ENCODE peak calls at places on chromosomes 3 and 15, in four cellular contexts. One of them, this sample, is unnamed.
A peak's percentile ranks its signal among the peaks of the same experiment; 100 is the strongest.

GRCh38 chr3:162719684-162720341 is 1223.2 kb downstream of the OTOL1 start:
- DNase-seq in aorta: no peak
- DNase-seq in RPMI8226: no peak
- DNase-seq in mesenchymal stem cell: peak; percentile 84
- DNase-seq in this sample: no peak

GRCh38 chr15:55587321-55588069 is 650 bp downstream of the PYGO1 start:
- DNase-seq in mesenchymal stem cell: peak; percentile 72
- DNase-seq in aorta: peak; percentile 74
- DNase-seq in RPMI8226: no peak
- DNase-seq in this sample: no peak

GRCh38 chr3:113136071-113136470 is 75.3 kb upstream of the BOC start:
- DNase-seq in RPMI8226: peak; percentile 22
- DNase-seq in mesenchymal stem cell: peak; percentile 40
- DNase-seq in aorta: no peak
- DNase-seq in this sample: no peak

GRCh38 chr3:192042116-192042515 is 581.2 kb downstream of the PYDC2 start:
- DNase-seq in RPMI8226: peak; percentile 83
- DNase-seq in mesenchymal stem cell: no peak
- DNase-seq in aorta: no peak
- DNase-seq in this sample: no peak

GRCh38 chr3:159346504-159346903 is 544.6 kb downstream of the MFSD1 start:
- DNase-seq in aorta: no peak
- DNase-seq in RPMI8226: no peak
- DNase-seq in mesenchymal stem cell: no peak
- DNase-seq in this sample: no peak

GRCh38 chr3:52742418-52743041 is 28.2 kb downstream of the NEK4 start:
- DNase-seq in mesenchymal stem cell: peak; percentile 49
- DNase-seq in aorta: no peak
- DNase-seq in RPMI8226: peak; percentile 16
- DNase-seq in this sample: no peak

GRCh38 chr15:95132774-95133173 is 901.4 kb downstream of the MCTP2 start:
- DNase-seq in mesenchymal stem cell: peak; percentile 62
- DNase-seq in RPMI8226: no peak
- DNase-seq in aorta: no peak
- DNase-seq in this sample: no peak

GRCh38 chr3:195546130-195546560 is 3.0 kb upstream of the PPP1R2 start:
- DNase-seq in RPMI8226: peak; percentile 50
- DNase-seq in mesenchymal stem cell: peak; percentile 37
- DNase-seq in aorta: peak; percentile 88
- DNase-seq in this sample: no peak

GRCh38 chr3:53715815-53716483 is 130.3 kb downstream of the CHDH start:
- DNase-seq in RPMI8226: no peak
- DNase-seq in aorta: no peak
- DNase-seq in mesenchymal stem cell: no peak
- DNase-seq in this sample: no peak

GRCh38 chr15:42999201-42999779 is 78.7 kb upstream of the TTBK2 start:
- DNase-seq in aorta: no peak
- DNase-seq in RPMI8226: no peak
- DNase-seq in mesenchymal stem cell: peak; percentile 40
- DNase-seq in this sample: no peak

GRCh38 chr15:44137750-44138149 is 57.3 kb downstream of the FRMD5 start:
- DNase-seq in mesenchymal stem cell: no peak
- DNase-seq in aorta: no peak
- DNase-seq in RPMI8226: no peak
- DNase-seq in this sample: no peak

GRCh38 chr3:37934631-37935289 is 55.8 kb upstream of the VILL start:
- DNase-seq in mesenchymal stem cell: peak; percentile 61
- DNase-seq in aorta: no peak
- DNase-seq in RPMI8226: no peak
- DNase-seq in this sample: no peak

GRCh38 chr3:120214161-120214560 is 70.9 kb downstream of the GPR156 start:
- DNase-seq in RPMI8226: no peak
- DNase-seq in aorta: no peak
- DNase-seq in mesenchymal stem cell: peak; percentile 9
- DNase-seq in this sample: no peak

GRCh38 chr15:78990278-78990677 is 45.4 kb upstream of the CTSH start:
- DNase-seq in RPMI8226: no peak
- DNase-seq in aorta: no peak
- DNase-seq in mesenchymal stem cell: no peak
- DNase-seq in this sample: no peak

This sample was measured in Right ventricle myocardium inferior.